ENCODE peak calls at places on chromosomes 1 and 21, in seven cellular contexts. T is aorta, D is Panc1, A is astrocyte, G is lung, P is esophagus squamous epithelium, J is vagina. H is an unnamed sample. For H3K36me3, the result is how much of the 10 kb centered on the place peaks cover.

GRCh38 chr21:16125274-16125673 is 395.5 kb downstream of the USP25 start:
- DNase-seq in T (no peak), D (no peak), A (no peak), G (no peak), P (no peak), J (no peak), H (no peak)

GRCh38 chr1:36008546-36009197 is 75.2 kb upstream of the TEKT2 start:
- DNase-seq in T (no peak), D (peak), A (peak), G (no peak), P (no peak), J (no peak), H (no peak)

GRCh38 chr1:159947942-159948341 is 2.5 kb upstream of the IGSF9 start:
- DNase-seq in T (no peak), D (no peak), A (no peak), G (no peak), P (no peak), J (no peak), H (no peak)

GRCh38 chr1:244751271-244751895 is 84.1 kb upstream of the COX20 start:
- DNase-seq in T (no peak), D (no peak), A (no peak), G (no peak), P (no peak), J (no peak), H (no peak)

GRCh38 chr1:9344426-9345200 is 51.9 kb downstream of the SPSB1 start:
- DNase-seq in T (no peak), D (no peak), A (no peak), G (no peak), P (no peak), J (no peak), H (no peak)

GRCh38 chr1:70387507-70387906 is 23.6 kb upstream of the CTH start:
- DNase-seq in T (no peak), D (no peak), A (no peak), G (no peak), P (no peak), J (no peak), H (no peak)

GRCh38 chr1:169460193-169460833 is 25.4 kb downstream of the SLC19A2 start:
- DNase-seq in T (no peak), D (peak), A (peak), G (no peak), P (no peak), J (no peak), H (peak)

GRCh38 chr1:193299038-193299437 is 112.6 kb upstream of the B3GALT2 start:
- DNase-seq in T (no peak), D (no peak), A (no peak), G (no peak), P (no peak), J (no peak), H (no peak)

GRCh38 chr1:109193653-109194590 is 19.8 kb upstream of the SARS1 start:
- DNase-seq in T (no peak), D (no peak), A (no peak), G (peak), P (no peak), J (no peak), H (peak)

GRCh38 chr1:918353-918752 is 5.4 kb upstream of the SAMD11 start:
- DNase-seq in T (peak), D (no peak), A (no peak), G (no peak), P (no peak), J (no peak), H (no peak)

GRCh38 chr21:45288441-45288841 is 746 bp upstream of the POFUT2 start:
- DNase-seq in T (no peak), D (no peak), A (no peak), G (no peak), P (no peak), J (no peak), H (no peak)

GRCh38 chr21:37153193-37153934 is 80.3 kb downstream of the TTC3 start:
- DNase-seq in T (no peak), D (no peak), A (peak), G (no peak), P (no peak), J (no peak), H (peak)

GRCh38 chr1:243582321-243582720 is 267.7 kb downstream of the AKT3 start:
- DNase-seq in T (no peak), D (no peak), A (peak), G (no peak), P (no peak), J (no peak), H (no peak)

GRCh38 chr21:45887121-45887611 is 94.4 kb upstream of the COL6A1 start:
- DNase-seq in T (peak), D (no peak), A (peak), G (no peak), P (no peak), J (no peak), H (no peak)

GRCh38 chr1:200351826-200352549 is 57.8 kb downstream of the ZNF281 start:
- DNase-seq in T (no peak), D (no peak), A (peak), G (no peak), P (no peak), J (no peak), H (no peak)

GRCh38 chr1:25520446-25521061 is 22.9 kb upstream of the LDLRAP1 start:
- DNase-seq in T (peak), D (peak), A (no peak), G (peak), P (no peak), J (no peak), H (peak)

GRCh38 chr1:57770772-57771171 is 346.9 kb upstream of the DAB1 start:
- DNase-seq in T (no peak), D (no peak), A (no peak), G (no peak), P (no peak), J (no peak), H (no peak)

GRCh38 chr1:53014791-53015507 is 47.1 kb upstream of the PODN start:
- DNase-seq in T (peak), D (peak), A (peak), G (peak), P (peak), J (no peak), H (peak)

GRCh38 chr1:5739561-5740078 is 252.6 kb downstream of the NPHP4 start:
- DNase-seq in T (no peak), D (no peak), A (no peak), G (no peak), P (no peak), J (no peak), H (no peak)

GRCh38 chr1:36133484-36133883 is 8.5 kb upstream of the COL8A2 start:
- DNase-seq in T (peak), D (no peak), A (peak), G (peak), P (no peak), J (no peak), H (peak)

GRCh38 chr1:197200468-197200899 is 54.0 kb upstream of the ASPM start:
- DNase-seq in T (no peak), D (no peak), A (peak), G (no peak), P (no peak), J (no peak), H (peak)

GRCh38 chr1:89643577-89643976 is 10.7 kb downstream of the LRRC8C start:
- DNase-seq in T (no peak), D (no peak), A (no peak), G (no peak), P (no peak), J (no peak), H (no peak)

GRCh38 chr1:234978397-234979291 is 150.0 kb downstream of the TOMM20 start:
- DNase-seq in T (peak), D (no peak), A (peak), G (no peak), P (no peak), J (no peak), H (peak)

GRCh38 chr21:39189857-39190604 is 6.8 kb upstream of the PSMG1 start:
- DNase-seq in T (no peak), D (no peak), A (peak), G (no peak), P (no peak), J (no peak), H (no peak)

GRCh38 chr1:173429517-173430477 is 47.3 kb upstream of the PRDX6 start:
- DNase-seq in T (peak), D (no peak), A (peak), G (peak), P (peak), J (no peak), H (peak)

GRCh38 chr21:37620401-37620800 is 253.8 kb downstream of the DYRK1A start:
- DNase-seq in T (no peak), D (no peak), A (no peak), G (no peak), P (no peak), J (no peak), H (no peak)

GRCh38 chr1:48245106-48245505 is 22.6 kb downstream of the SLC5A9 start:
- DNase-seq in T (no peak), D (no peak), A (no peak), G (peak), P (no peak), J (no peak), H (no peak)

GRCh38 chr1:33387512-33388079 is 43.3 kb downstream of the PHC2 start:
- DNase-seq in T (no peak), D (no peak), A (peak), G (no peak), P (no peak), J (no peak), H (no peak)

GRCh38 chr1:95384570-95384969 is 150.6 kb downstream of the RWDD3 start:
- DNase-seq in T (no peak), D (no peak), A (no peak), G (no peak), P (no peak), J (no peak), H (peak)

GRCh38 chr1:39230261-39231190 is 26.0 kb downstream of the MACF1 start:
- DNase-seq in T (no peak), D (no peak), A (peak), G (no peak), P (no peak), J (no peak), H (no peak)

GRCh38 chr1:112522621-112523020 is 13.9 kb downstream of the WNT2B start:
- DNase-seq in T (no peak), D (no peak), A (peak), G (no peak), P (no peak), J (no peak), H (no peak)

GRCh38 chr21:26798856-26799751 is 46.1 kb downstream of the ADAMTS1 start:
- DNase-seq in T (no peak), D (no peak), A (peak), G (no peak), P (no peak), J (no peak), H (no peak)

GRCh38 chr1:26862781-26863676 is at the start of gene SFN:
- DNase-seq in T (no peak), D (peak), A (no peak), G (peak), P (no peak), J (no peak), H (peak)

GRCh38 chr1:210372491-210372890 is 43.8 kb downstream of the HHAT start:
- DNase-seq in T (no peak), D (peak), A (no peak), G (no peak), P (no peak), J (no peak), H (no peak)

GRCh38 chr1:25611843-25612242 is 4.7 kb upstream of the MAN1C1 start:
- DNase-seq in T (no peak), D (no peak), A (no peak), G (no peak), P (no peak), J (no peak), H (no peak)

GRCh38 chr1:181398544-181398943 is 84.8 kb upstream of the CACNA1E start:
- DNase-seq in T (no peak), D (no peak), A (no peak), G (no peak), P (no peak), J (no peak), H (no peak)

GRCh38 chr1:231016234-231016633 is 23.8 kb downstream of the FAM89A start:
- DNase-seq in T (no peak), D (no peak), A (no peak), G (no peak), P (no peak), J (no peak), H (no peak)

GRCh38 chr1:231013391-231014015 is 26.6 kb downstream of the FAM89A start:
- DNase-seq in T (no peak), D (no peak), A (no peak), G (peak), P (no peak), J (no peak), H (no peak)

GRCh38 chr1:231011963-231012362 is 28.1 kb downstream of the FAM89A start:
- DNase-seq in T (no peak), D (no peak), A (no peak), G (peak), P (no peak), J (no peak), H (no peak)

GRCh38 chr1:231016966-231017365 is 23.1 kb downstream of the FAM89A start:
- DNase-seq in T (no peak), D (no peak), A (no peak), G (no peak), P (no peak), J (no peak), H (no peak)

DNA sequence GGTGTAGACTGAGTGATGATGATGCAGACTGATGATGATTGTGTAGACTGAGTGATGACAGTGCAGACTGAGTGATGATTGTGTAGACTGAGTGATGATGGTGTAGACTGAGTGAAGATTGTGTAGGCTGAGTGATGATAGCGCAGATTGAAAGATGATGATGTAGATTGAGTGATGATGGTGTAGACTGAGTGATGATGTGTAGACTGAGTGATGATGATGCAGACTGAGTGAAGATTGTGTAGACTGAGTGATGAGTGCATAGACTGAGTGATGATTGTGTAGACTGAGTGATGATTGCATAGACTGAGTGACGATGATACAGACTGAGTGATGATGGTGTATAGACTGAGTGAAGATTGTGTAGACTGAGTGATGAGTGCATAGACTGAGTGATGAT is 28.7 kb downstream of the FAM89A start:
- DNase-seq in T (no peak), D (no peak), A (no peak), G (no peak), P (no peak), J (no peak), H (no peak)
- H3K36me3 ChIP-seq in T (under half), D (under half), A (under half), G (under half), P (under half), J (under half), H (under half)

GRCh38 chr1:3323021-3323790 is 131.3 kb upstream of the ARHGEF16 start:
- DNase-seq in T (peak), D (no peak), A (no peak), G (peak), P (no peak), J (no peak), H (peak)
- H3K27ac ChIP-seq in T (no peak), D (peak), A (no peak), G (peak), P (no peak), J (no peak), H (peak)

DNA sequence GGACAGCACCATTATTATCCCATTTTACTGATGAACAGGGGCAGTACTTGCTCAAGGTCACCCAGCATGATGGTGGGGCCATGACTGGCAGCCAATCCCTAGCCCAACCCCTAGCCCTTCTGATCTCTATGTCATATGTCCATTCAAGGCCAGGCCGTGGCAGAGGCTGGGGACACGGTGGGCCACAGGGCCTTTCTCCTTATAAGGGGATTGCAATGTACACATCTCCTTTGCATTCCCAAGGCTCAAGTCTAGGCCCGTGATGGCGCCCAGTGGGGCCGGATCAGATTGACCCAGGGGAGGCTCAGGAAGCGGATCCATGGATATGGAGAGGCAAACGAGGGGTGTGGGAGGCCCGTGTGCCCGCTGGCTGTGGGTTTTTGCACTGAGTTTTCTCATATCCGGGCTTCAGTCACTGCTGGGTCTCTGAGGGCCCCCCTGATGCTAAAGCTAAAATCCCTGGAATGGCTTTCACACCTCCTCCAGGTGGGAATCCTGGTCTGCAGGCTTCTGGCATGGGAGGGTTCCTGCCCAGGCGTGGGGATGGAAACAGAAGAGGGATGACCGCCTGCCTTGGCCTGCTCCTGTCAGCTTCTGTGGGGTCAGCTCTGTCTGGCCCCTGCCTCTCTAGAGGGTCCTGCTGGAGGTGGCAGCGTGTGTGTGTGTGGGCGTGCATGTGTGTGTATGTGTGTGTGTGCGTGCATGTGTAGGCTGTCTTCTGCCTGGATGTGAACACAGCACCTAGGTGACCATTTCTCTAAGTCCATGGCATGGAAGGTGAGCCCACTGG is 2.1 kb downstream of the MYOM3 start:
- DNase-seq in T (peak), D (no peak), A (no peak), G (no peak), P (no peak), J (no peak), H (no peak)
- H3K36me3 ChIP-seq in T (under half), D (under half), A (under half), G (under half), P (under half), J (under half), H (under half)

GRCh38 chr1:12556957-12557935 is 60.8 kb downstream of the DHRS3 start:
- DNase-seq in T (no peak), D (no peak), A (no peak), G (no peak), P (no peak), J (no peak), H (no peak)
- H3K27ac ChIP-seq in T (peak), D (peak), A (peak), G (peak), P (peak), J (peak), H (peak)

H was measured in colonic mucosa.